ENCODE peak calls at places on chromosomes 16 and 17, in five cellular contexts. R, Q, C, L and P are unnamed samples. For H3K36me3 and H3K4me1, the result is how much of the 10 kb centered on the place peaks cover.

GRCh38 chr17:41383690-41384089 is 1.6 kb upstream of the KRT34 start:
- DNase-seq in R (no peak), Q (no peak), C (no peak), L (no peak), P (no peak)

GRCh38 chr17:49952209-49952911 is 16.6 kb upstream of the DLX4 start:
- DNase-seq in R (peak), Q (peak), C (peak), L (peak), P (peak)

GRCh38 chr17:48335858-48336500 is 94.0 kb downstream of the SKAP1 start:
- DNase-seq in R (no peak), Q (no peak), C (no peak), L (peak), P (no peak)

GRCh38 chr16:55386534-55387296 is 62.7 kb downstream of the IRX6 start:
- DNase-seq in R (no peak), Q (no peak), C (no peak), L (no peak), P (no peak)

GRCh38 chr16:88881675-88882357 is 15.4 kb upstream of the PABPN1L start:
- DNase-seq in R (no peak), Q (no peak), C (no peak), L (no peak), P (no peak)

GRCh38 chr17:6780886-6781285 is 4.9 kb downstream of the FBXO39 start:
- DNase-seq in R (no peak), Q (no peak), C (no peak), L (no peak), P (no peak)

GRCh38 chr17:29038511-29039300 is 4.2 kb upstream of the PIPOX start:
- DNase-seq in R (no peak), Q (no peak), C (no peak), L (no peak), P (no peak)

GRCh38 chr16:53518550-53519416 is 15.8 kb upstream of the AKTIP start:
- DNase-seq in R (peak), Q (peak), C (no peak), L (peak), P (no peak)

GRCh38 chr17:39223907-39224777 is 1.6 kb downstream of the STAC2 start:
- DNase-seq in R (no peak), Q (no peak), C (no peak), L (no peak), P (no peak)

GRCh38 chr16:27969574-27969973 is 93.9 kb downstream of the GSG1L start:
- DNase-seq in R (no peak), Q (no peak), C (no peak), L (no peak), P (no peak)

GRCh38 chr17:77685881-77686486 is 272.5 kb upstream of the TNRC6C start:
- DNase-seq in R (no peak), Q (no peak), C (no peak), L (no peak), P (no peak)

GRCh38 chr17:45431531-45432404 is 902 bp downstream of the ARHGAP27 start:
- DNase-seq in R (peak), Q (peak), C (peak), L (peak), P (peak)

GRCh38 chr17:15884731-15885130 is 60.2 kb upstream of the ADORA2B start:
- DNase-seq in R (no peak), Q (no peak), C (no peak), L (no peak), P (no peak)

GRCh38 chr16:25580071-25580470 is 111.7 kb upstream of the HS3ST4 start:
- DNase-seq in R (no peak), Q (no peak), C (no peak), L (no peak), P (no peak)

GRCh38 chr17:39845052-39845976 is 18.8 kb downstream of the IKZF3 start:
- DNase-seq in R (no peak), Q (no peak), C (no peak), L (no peak), P (no peak)

GRCh38 chr16:85989376-85989775 is 90.4 kb downstream of the IRF8 start:
- DNase-seq in R (no peak), Q (no peak), C (no peak), L (no peak), P (peak)

GRCh38 chr17:12342609-12343248 is 322.1 kb downstream of the MAP2K4 start:
- DNase-seq in R (no peak), Q (no peak), C (peak), L (no peak), P (no peak)

GRCh38 chr17:28949185-28950016 is 1.9 kb downstream of the PHF12 start:
- DNase-seq in R (peak), Q (peak), C (peak), L (peak), P (peak)

GRCh38 chr17:75514299-75515228 is 773 bp downstream of the CASKIN2 start:
- DNase-seq in R (no peak), Q (no peak), C (peak), L (no peak), P (peak)

GRCh38 chr17:51259574-51260236 is at the start of gene MBTD1:
- DNase-seq in R (peak), Q (peak), C (peak), L (peak), P (peak)

GRCh38 chr17:43601280-43602050 is 55.3 kb upstream of the ETV4 start:
- DNase-seq in R (no peak), Q (no peak), C (peak), L (no peak), P (no peak)

GRCh38 chr16:68299571-68300453 is 10.9 kb downstream of the SLC7A6OS start:
- DNase-seq in R (no peak), Q (no peak), C (no peak), L (no peak), P (no peak)

GRCh38 chr17:50914510-50914849 is 48.3 kb upstream of the TOB1 start:
- DNase-seq in R (no peak), Q (no peak), C (no peak), L (no peak), P (no peak)

GRCh38 chr17:50520483-50520882 is 12.1 kb upstream of the EPN3 start:
- DNase-seq in R (no peak), Q (no peak), C (no peak), L (no peak), P (no peak)

GRCh38 chr16:51641191-51641765 is 490.2 kb upstream of the SALL1 start:
- DNase-seq in R (no peak), Q (no peak), C (no peak), L (no peak), P (no peak)

GRCh38 chr17:64787921-64788271 is 125.8 kb upstream of the SMURF2 start:
- DNase-seq in R (no peak), Q (no peak), C (no peak), L (no peak), P (peak)

GRCh38 chr17:64787255-64787920 is 125.3 kb upstream of the SMURF2 start:
- DNase-seq in R (no peak), Q (no peak), C (no peak), L (no peak), P (peak)

GRCh38 chr17:64785050-64785449 is 122.9 kb upstream of the SMURF2 start:
- DNase-seq in R (no peak), Q (no peak), C (no peak), L (no peak), P (no peak)

GRCh38 chr17:64786337-64786736 is 124.2 kb upstream of the SMURF2 start:
- DNase-seq in R (no peak), Q (no peak), C (no peak), L (no peak), P (no peak)

GRCh38 chr17:64788286-64789060 is 126.4 kb upstream of the SMURF2 start:
- DNase-seq in R (no peak), Q (no peak), C (no peak), L (no peak), P (no peak)
- H3K36me3 ChIP-seq in R (under half), Q (under half), C (under half), L (under half), P (under half)

DNA sequence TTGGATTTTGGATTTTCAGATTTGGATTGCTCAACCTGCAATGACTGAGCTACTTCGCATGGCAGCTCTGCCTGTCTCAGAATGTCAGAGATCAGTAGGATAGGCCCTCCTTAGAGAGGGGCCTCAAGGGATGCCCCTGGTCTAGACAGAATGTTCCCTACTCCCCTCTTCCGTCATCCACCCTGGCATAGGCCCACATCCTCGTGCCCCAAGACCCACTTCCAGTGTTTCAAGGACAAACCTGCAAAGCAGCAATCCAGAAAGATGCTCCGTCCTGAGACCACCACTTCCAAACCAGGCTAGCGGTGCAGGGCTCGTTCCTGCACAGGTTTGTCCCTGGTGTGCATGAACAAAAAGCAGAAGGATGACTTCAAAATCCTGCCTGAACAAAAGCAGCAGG is 121.3 kb downstream of the SOCS1 start:
- DNase-seq in R (no peak), Q (no peak), C (no peak), L (no peak), P (no peak)
- H3K27ac ChIP-seq in R (no peak), Q (no peak), C (no peak), L (no peak), P (no peak)

GRCh38 chr16:49204191-49204590 is 77.4 kb downstream of the CBLN1 start:
- DNase-seq in R (no peak), Q (no peak), C (no peak), L (no peak), P (no peak)
- H3K4me1 ChIP-seq in R (under half), Q (under half), C (under half), L (under half), P (under half)

GRCh38 chr16:1816396-1817275 is 10.0 kb downstream of the HAGH start:
- DNase-seq in R (no peak), Q (no peak), C (no peak), L (no peak), P (peak)
- H3K36me3 ChIP-seq in R (half or more), Q (under half), C (under half), L (under half), P (under half)

GRCh38 chr16:73000907-73001521 is 46.9 kb downstream of the ZFHX3 start:
- DNase-seq in R (no peak), Q (no peak), C (no peak), L (no peak), P (no peak)

GRCh38 chr16:72999541-73000019 is 48.3 kb downstream of the ZFHX3 start:
- DNase-seq in R (no peak), Q (no peak), C (no peak), L (no peak), P (no peak)

GRCh38 chr16:73006021-73006420 is 41.9 kb downstream of the ZFHX3 start:
- DNase-seq in R (no peak), Q (no peak), C (no peak), L (no peak), P (no peak)

GRCh38 chr16:73000020-73000906 is 47.7 kb downstream of the ZFHX3 start:
- DNase-seq in R (no peak), Q (no peak), C (no peak), L (no peak), P (no peak)

GRCh38 chr16:73002836-73003235 is 45.1 kb downstream of the ZFHX3 start:
- DNase-seq in R (no peak), Q (no peak), C (no peak), L (no peak), P (no peak)
- H3K27ac ChIP-seq in R (no peak), Q (no peak), C (no peak), L (no peak), P (no peak)

GRCh38 chr17:56595831-56596740 is 2.6 kb downstream of the NOG start:
- DNase-seq in R (no peak), Q (peak), C (no peak), L (no peak), P (no peak)

GRCh38 chr17:56597495-56597990 is 4.0 kb downstream of the NOG start:
- DNase-seq in R (no peak), Q (peak), C (peak), L (no peak), P (peak)

GRCh38 chr17:56598471-56598870 is 5.0 kb downstream of the NOG start:
- DNase-seq in R (no peak), Q (no peak), C (no peak), L (no peak), P (no peak)

GRCh38 chr17:56594528-56595418 is 1.3 kb downstream of the NOG start:
- DNase-seq in R (no peak), Q (peak), C (peak), L (peak), P (no peak)

GRCh38 chr17:56596741-56597494 is 3.4 kb downstream of the NOG start:
- DNase-seq in R (no peak), Q (peak), C (no peak), L (no peak), P (no peak)
- H3K4me1 ChIP-seq in R (under half), Q (under half), C (under half), L (under half), P (under half)

DNA sequence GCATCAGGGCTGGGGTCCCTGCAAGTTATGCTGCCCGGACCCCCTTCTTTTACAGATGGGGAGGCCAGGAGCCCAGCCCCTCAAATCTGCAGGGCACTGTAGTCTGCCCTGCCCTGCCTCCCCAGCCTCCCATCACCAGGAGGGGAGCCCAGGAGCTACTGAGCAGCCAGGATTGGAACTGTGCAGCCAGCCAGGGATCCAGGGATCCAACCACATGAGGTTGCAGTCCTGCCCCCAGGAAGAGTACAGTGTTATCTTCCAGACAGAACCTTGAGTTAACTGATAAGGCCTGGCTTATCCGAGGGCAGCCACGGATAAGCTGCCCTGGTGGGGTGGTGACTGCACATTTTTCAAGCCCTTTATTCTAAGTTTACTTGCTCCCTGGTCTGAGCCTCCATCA is 11.4 kb upstream of the NDRG4 start:
- DNase-seq in R (no peak), Q (no peak), C (no peak), L (no peak), P (no peak)
- H3K36me3 ChIP-seq in R (under half), Q (under half), C (under half), L (under half), P (under half)